ENCODE peak calls at places on chromosome 11, in nine cellular contexts. One of them, this sample, is unnamed.

GRCh38 chr11:119728226-119728626 is 774 bp downstream of the NECTIN1 start:
- DNase-seq in pancreas: peak
- DNase-seq in Calu3: peak
- DNase-seq in caudate nucleus: no peak
- DNase-seq in NCI-H1105: no peak
- DNase-seq in RWPE1: no peak
- DNase-seq in stimulated activated CD4-positive, alpha-beta T cell treated with anti-CD3 and anti-CD28 coated beads, Interleukin-2, amount 100 ng/mL, for 48 hours: no peak
- DNase-seq in stimulated activated naive B cell treated with anti-CD40 and anti-IgM and Interleukin-4, amounts not matched to agents 10 μg/mL and 1 μg/mL and 100 μg/mL, for 72 hours: no peak
- DNase-seq in HTR-8/SVneo: peak
- DNase-seq in this sample: peak

GRCh38 chr11:72833792-72834501 is 19.7 kb downstream of the ATG16L2 start:
- DNase-seq in pancreas: no peak
- DNase-seq in Calu3: no peak
- DNase-seq in caudate nucleus: peak
- DNase-seq in NCI-H1105: no peak
- DNase-seq in RWPE1: no peak
- DNase-seq in stimulated activated CD4-positive, alpha-beta T cell treated with anti-CD3 and anti-CD28 coated beads, Interleukin-2, amount 100 ng/mL, for 48 hours: no peak
- DNase-seq in stimulated activated naive B cell treated with anti-CD40 and anti-IgM and Interleukin-4, amounts not matched to agents 10 μg/mL and 1 μg/mL and 100 μg/mL, for 72 hours: no peak
- DNase-seq in HTR-8/SVneo: no peak
- DNase-seq in this sample: no peak

GRCh38 chr11:65019824-65020223 is 5.9 kb downstream of the ARL2 start:
- DNase-seq in pancreas: no peak
- DNase-seq in Calu3: no peak
- DNase-seq in caudate nucleus: no peak
- DNase-seq in NCI-H1105: no peak
- DNase-seq in RWPE1: no peak
- DNase-seq in stimulated activated CD4-positive, alpha-beta T cell treated with anti-CD3 and anti-CD28 coated beads, Interleukin-2, amount 100 ng/mL, for 48 hours: no peak
- DNase-seq in stimulated activated naive B cell treated with anti-CD40 and anti-IgM and Interleukin-4, amounts not matched to agents 10 μg/mL and 1 μg/mL and 100 μg/mL, for 72 hours: no peak
- DNase-seq in HTR-8/SVneo: no peak
- DNase-seq in this sample: no peak

GRCh38 chr11:125412509-125412908 is 83.6 kb downstream of the FEZ1 start:
- DNase-seq in pancreas: no peak
- DNase-seq in Calu3: no peak
- DNase-seq in caudate nucleus: no peak
- DNase-seq in NCI-H1105: no peak
- DNase-seq in RWPE1: no peak
- DNase-seq in stimulated activated CD4-positive, alpha-beta T cell treated with anti-CD3 and anti-CD28 coated beads, Interleukin-2, amount 100 ng/mL, for 48 hours: no peak
- DNase-seq in stimulated activated naive B cell treated with anti-CD40 and anti-IgM and Interleukin-4, amounts not matched to agents 10 μg/mL and 1 μg/mL and 100 μg/mL, for 72 hours: no peak
- DNase-seq in HTR-8/SVneo: no peak
- DNase-seq in this sample: no peak

GRCh38 chr11:119416606-119417580 is 6.1 kb downstream of the THY1 start:
- DNase-seq in pancreas: no peak
- DNase-seq in Calu3: no peak
- DNase-seq in caudate nucleus: no peak
- DNase-seq in NCI-H1105: no peak
- DNase-seq in RWPE1: no peak
- DNase-seq in stimulated activated CD4-positive, alpha-beta T cell treated with anti-CD3 and anti-CD28 coated beads, Interleukin-2, amount 100 ng/mL, for 48 hours: no peak
- DNase-seq in stimulated activated naive B cell treated with anti-CD40 and anti-IgM and Interleukin-4, amounts not matched to agents 10 μg/mL and 1 μg/mL and 100 μg/mL, for 72 hours: no peak
- DNase-seq in HTR-8/SVneo: peak
- DNase-seq in this sample: no peak

GRCh38 chr11:47395225-47396048 is 13.0 kb upstream of the SLC39A13 start:
- DNase-seq in pancreas: no peak
- DNase-seq in Calu3: no peak
- DNase-seq in caudate nucleus: no peak
- DNase-seq in NCI-H1105: no peak
- DNase-seq in RWPE1: no peak
- DNase-seq in stimulated activated CD4-positive, alpha-beta T cell treated with anti-CD3 and anti-CD28 coated beads, Interleukin-2, amount 100 ng/mL, for 48 hours: no peak
- DNase-seq in stimulated activated naive B cell treated with anti-CD40 and anti-IgM and Interleukin-4, amounts not matched to agents 10 μg/mL and 1 μg/mL and 100 μg/mL, for 72 hours: no peak
- DNase-seq in HTR-8/SVneo: no peak
- DNase-seq in this sample: no peak

GRCh38 chr11:100739636-100740035 is 52.5 kb downstream of the ARHGAP42 start:
- DNase-seq in pancreas: no peak
- DNase-seq in Calu3: peak
- DNase-seq in caudate nucleus: no peak
- DNase-seq in NCI-H1105: no peak
- DNase-seq in RWPE1: no peak
- DNase-seq in stimulated activated CD4-positive, alpha-beta T cell treated with anti-CD3 and anti-CD28 coated beads, Interleukin-2, amount 100 ng/mL, for 48 hours: no peak
- DNase-seq in stimulated activated naive B cell treated with anti-CD40 and anti-IgM and Interleukin-4, amounts not matched to agents 10 μg/mL and 1 μg/mL and 100 μg/mL, for 72 hours: no peak
- DNase-seq in HTR-8/SVneo: peak
- DNase-seq in this sample: no peak

GRCh38 chr11:71996946-71997345 is 1.8 kb upstream of the IL18BP start:
- DNase-seq in pancreas: no peak
- DNase-seq in Calu3: no peak
- DNase-seq in caudate nucleus: no peak
- DNase-seq in NCI-H1105: no peak
- DNase-seq in RWPE1: no peak
- DNase-seq in stimulated activated CD4-positive, alpha-beta T cell treated with anti-CD3 and anti-CD28 coated beads, Interleukin-2, amount 100 ng/mL, for 48 hours: no peak
- DNase-seq in stimulated activated naive B cell treated with anti-CD40 and anti-IgM and Interleukin-4, amounts not matched to agents 10 μg/mL and 1 μg/mL and 100 μg/mL, for 72 hours: no peak
- DNase-seq in HTR-8/SVneo: no peak
- DNase-seq in this sample: peak

GRCh38 chr11:72672839-72673238 is 1.4 kb downstream of the PDE2A start:
- DNase-seq in pancreas: no peak
- DNase-seq in Calu3: no peak
- DNase-seq in caudate nucleus: no peak
- DNase-seq in NCI-H1105: no peak
- DNase-seq in RWPE1: no peak
- DNase-seq in stimulated activated CD4-positive, alpha-beta T cell treated with anti-CD3 and anti-CD28 coated beads, Interleukin-2, amount 100 ng/mL, for 48 hours: no peak
- DNase-seq in stimulated activated naive B cell treated with anti-CD40 and anti-IgM and Interleukin-4, amounts not matched to agents 10 μg/mL and 1 μg/mL and 100 μg/mL, for 72 hours: no peak
- DNase-seq in HTR-8/SVneo: no peak
- DNase-seq in this sample: no peak